ENCODE peak calls at places on chromosome 15, in six cellular contexts. One of them, this sample, is unnamed.

GRCh38 chr15:29110176-29110575 is 159.4 kb downstream of the NSMCE3 start:
- DNase-seq in NCI-H146: no peak
- DNase-seq in fibroblast of gingiva: no peak
- DNase-seq in glutamatergic neuron: no peak
- DNase-seq in memory B cell: no peak
- DNase-seq in tibial artery: no peak
- DNase-seq in this sample: no peak

GRCh38 chr15:49370782-49371181 is 52.3 kb upstream of the FGF7 start:
- DNase-seq in NCI-H146: no peak
- DNase-seq in fibroblast of gingiva: peak
- DNase-seq in glutamatergic neuron: no peak
- DNase-seq in memory B cell: no peak
- DNase-seq in tibial artery: no peak
- DNase-seq in this sample: no peak

GRCh38 chr15:39230205-39230916 is 350.5 kb upstream of the THBS1 start:
- DNase-seq in NCI-H146: no peak
- DNase-seq in fibroblast of gingiva: peak
- DNase-seq in glutamatergic neuron: no peak
- DNase-seq in memory B cell: no peak
- DNase-seq in tibial artery: no peak
- DNase-seq in this sample: no peak

GRCh38 chr15:47194718-47195117 is 522.6 kb upstream of the SEMA6D start:
- DNase-seq in NCI-H146: no peak
- DNase-seq in fibroblast of gingiva: peak
- DNase-seq in glutamatergic neuron: no peak
- DNase-seq in memory B cell: no peak
- DNase-seq in tibial artery: no peak
- DNase-seq in this sample: no peak

GRCh38 chr15:99566157-99566900 is 545 bp downstream of the MEF2A start:
- DNase-seq in NCI-H146: peak
- DNase-seq in fibroblast of gingiva: no peak
- DNase-seq in glutamatergic neuron: peak
- DNase-seq in memory B cell: peak
- DNase-seq in tibial artery: peak
- DNase-seq in this sample: peak

GRCh38 chr15:65069779-65070546 is 2.2 kb upstream of the RASL12 start:
- DNase-seq in NCI-H146: no peak
- DNase-seq in fibroblast of gingiva: no peak
- DNase-seq in glutamatergic neuron: no peak
- DNase-seq in memory B cell: no peak
- DNase-seq in tibial artery: no peak
- DNase-seq in this sample: no peak

GRCh38 chr15:37106490-37107001 is 6.2 kb upstream of the MEIS2 start:
- DNase-seq in NCI-H146: no peak
- DNase-seq in fibroblast of gingiva: no peak
- DNase-seq in glutamatergic neuron: peak
- DNase-seq in memory B cell: no peak
- DNase-seq in tibial artery: no peak
- DNase-seq in this sample: no peak

GRCh38 chr15:55257014-55257670 is 32.5 kb downstream of the RAB27A start:
- DNase-seq in NCI-H146: no peak
- DNase-seq in fibroblast of gingiva: no peak
- DNase-seq in glutamatergic neuron: no peak
- DNase-seq in memory B cell: no peak
- DNase-seq in tibial artery: no peak
- DNase-seq in this sample: no peak

GRCh38 chr15:23564798-23565394 is 578 bp upstream of the MKRN3 start:
- DNase-seq in NCI-H146: peak
- DNase-seq in fibroblast of gingiva: no peak
- DNase-seq in glutamatergic neuron: no peak
- DNase-seq in memory B cell: no peak
- DNase-seq in tibial artery: no peak
- DNase-seq in this sample: no peak

GRCh38 chr15:63463793-63464192 is 40.6 kb upstream of the USP3 start:
- DNase-seq in NCI-H146: no peak
- DNase-seq in fibroblast of gingiva: no peak
- DNase-seq in glutamatergic neuron: no peak
- DNase-seq in memory B cell: no peak
- DNase-seq in tibial artery: no peak
- DNase-seq in this sample: no peak

GRCh38 chr15:27730878-27731277 is 368.2 kb downstream of the OCA2 start:
- DNase-seq in NCI-H146: no peak
- DNase-seq in fibroblast of gingiva: no peak
- DNase-seq in glutamatergic neuron: no peak
- DNase-seq in memory B cell: no peak
- DNase-seq in tibial artery: no peak
- DNase-seq in this sample: no peak

GRCh38 chr15:90872481-90873184 is 4.2 kb downstream of the FURIN start:
- DNase-seq in NCI-H146: no peak
- DNase-seq in fibroblast of gingiva: peak
- DNase-seq in glutamatergic neuron: no peak
- DNase-seq in memory B cell: no peak
- DNase-seq in tibial artery: no peak
- DNase-seq in this sample: no peak

GRCh38 chr15:38260077-38260476 is 7.4 kb downstream of the SPRED1 start:
- DNase-seq in NCI-H146: no peak
- DNase-seq in fibroblast of gingiva: peak
- DNase-seq in glutamatergic neuron: no peak
- DNase-seq in memory B cell: no peak
- DNase-seq in tibial artery: no peak
- DNase-seq in this sample: no peak

GRCh38 chr15:73329501-73330200 is 39.1 kb downstream of the HCN4 start:
- DNase-seq in NCI-H146: no peak
- DNase-seq in fibroblast of gingiva: no peak
- DNase-seq in glutamatergic neuron: no peak
- DNase-seq in memory B cell: no peak
- DNase-seq in tibial artery: no peak
- DNase-seq in this sample: no peak

GRCh38 chr15:50881121-50882048 is 27.1 kb upstream of the AP4E1 start:
- DNase-seq in NCI-H146: no peak
- DNase-seq in fibroblast of gingiva: no peak
- DNase-seq in glutamatergic neuron: no peak
- DNase-seq in memory B cell: no peak
- DNase-seq in tibial artery: no peak
- DNase-seq in this sample: peak

GRCh38 chr15:100008258-100008657 is 275.0 kb upstream of the LYSMD4 start:
- DNase-seq in NCI-H146: no peak
- DNase-seq in fibroblast of gingiva: no peak
- DNase-seq in glutamatergic neuron: no peak
- DNase-seq in memory B cell: no peak
- DNase-seq in tibial artery: no peak
- DNase-seq in this sample: no peak

GRCh38 chr15:95468820-95469219 is 861.7 kb upstream of the NR2F2 start:
- DNase-seq in NCI-H146: no peak
- DNase-seq in fibroblast of gingiva: no peak
- DNase-seq in glutamatergic neuron: peak
- DNase-seq in memory B cell: no peak
- DNase-seq in tibial artery: no peak
- DNase-seq in this sample: no peak

GRCh38 chr15:52795464-52796227 is 5.5 kb upstream of the ONECUT1 start:
- DNase-seq in NCI-H146: no peak
- DNase-seq in fibroblast of gingiva: no peak
- DNase-seq in glutamatergic neuron: no peak
- DNase-seq in memory B cell: no peak
- DNase-seq in tibial artery: no peak
- DNase-seq in this sample: no peak

GRCh38 chr15:57732526-57733331 is 26.2 kb downstream of the POLR2M start:
- DNase-seq in NCI-H146: peak
- DNase-seq in fibroblast of gingiva: peak
- DNase-seq in glutamatergic neuron: peak
- DNase-seq in memory B cell: peak
- DNase-seq in tibial artery: peak
- DNase-seq in this sample: peak

GRCh38 chr15:40693904-40694705 is 869 bp upstream of the RAD51 start:
- DNase-seq in NCI-H146: no peak
- DNase-seq in fibroblast of gingiva: no peak
- DNase-seq in glutamatergic neuron: no peak
- DNase-seq in memory B cell: no peak
- DNase-seq in tibial artery: no peak
- DNase-seq in this sample: peak

GRCh38 chr15:75043509-75044257 is 20.3 kb downstream of the PPCDC start:
- DNase-seq in NCI-H146: no peak
- DNase-seq in fibroblast of gingiva: peak
- DNase-seq in glutamatergic neuron: no peak
- DNase-seq in memory B cell: no peak
- DNase-seq in tibial artery: peak
- DNase-seq in this sample: peak

GRCh38 chr15:65077981-65078352 is 1.4 kb downstream of the KBTBD13 start:
- DNase-seq in NCI-H146: no peak
- DNase-seq in fibroblast of gingiva: peak
- DNase-seq in glutamatergic neuron: peak
- DNase-seq in memory B cell: peak
- DNase-seq in tibial artery: peak
- DNase-seq in this sample: peak

GRCh38 chr15:90174140-90174891 is 26.8 kb upstream of the SEMA4B start:
- DNase-seq in NCI-H146: no peak
- DNase-seq in fibroblast of gingiva: peak
- DNase-seq in glutamatergic neuron: no peak
- DNase-seq in memory B cell: no peak
- DNase-seq in tibial artery: peak
- DNase-seq in this sample: no peak

GRCh38 chr15:92001307-92001706 is 147.8 kb downstream of the SLCO3A1 start:
- DNase-seq in NCI-H146: peak
- DNase-seq in fibroblast of gingiva: no peak
- DNase-seq in glutamatergic neuron: no peak
- DNase-seq in memory B cell: no peak
- DNase-seq in tibial artery: no peak
- DNase-seq in this sample: no peak

GRCh38 chr15:77998592-77998991 is 78.9 kb downstream of the TBC1D2B start:
- DNase-seq in NCI-H146: no peak
- DNase-seq in fibroblast of gingiva: no peak
- DNase-seq in glutamatergic neuron: no peak
- DNase-seq in memory B cell: no peak
- DNase-seq in tibial artery: no peak
- DNase-seq in this sample: no peak

GRCh38 chr15:70268698-70269251 is 171.1 kb upstream of the TLE3 start:
- DNase-seq in NCI-H146: no peak
- DNase-seq in fibroblast of gingiva: no peak
- DNase-seq in glutamatergic neuron: no peak
- DNase-seq in memory B cell: no peak
- DNase-seq in tibial artery: no peak
- DNase-seq in this sample: no peak

GRCh38 chr15:28019594-28020320 is 79.4 kb downstream of the OCA2 start:
- DNase-seq in NCI-H146: no peak
- DNase-seq in fibroblast of gingiva: no peak
- DNase-seq in glutamatergic neuron: peak
- DNase-seq in memory B cell: no peak
- DNase-seq in tibial artery: no peak
- DNase-seq in this sample: no peak

GRCh38 chr15:66815322-66815721 is 113.3 kb downstream of the SMAD6 start:
- DNase-seq in NCI-H146: no peak
- DNase-seq in fibroblast of gingiva: peak
- DNase-seq in glutamatergic neuron: no peak
- DNase-seq in memory B cell: no peak
- DNase-seq in tibial artery: no peak
- DNase-seq in this sample: no peak

GRCh38 chr15:72033711-72034110 is 84.2 kb downstream of the MYO9A start:
- DNase-seq in NCI-H146: no peak
- DNase-seq in fibroblast of gingiva: peak
- DNase-seq in glutamatergic neuron: no peak
- DNase-seq in memory B cell: no peak
- DNase-seq in tibial artery: no peak
- DNase-seq in this sample: no peak

This sample was measured in HL-60.